ENCODE peak calls at places on chromosomes 11 and 22, in four cellular contexts. One of them, this sample, is unnamed.

GRCh38 chr11:47257518-47258316 is at the start of gene NR1H3:
- DNase-seq in GM12878: no peak
- DNase-seq in SK-N-SH: peak; percentile 79
- DNase-seq in H1: peak; percentile 78
- DNase-seq in this sample: peak; percentile 77

GRCh38 chr11:93525601-93526000 is 17.6 kb downstream of the SMCO4 start:
- DNase-seq in GM12878: no peak
- DNase-seq in SK-N-SH: no peak
- DNase-seq in H1: no peak
- DNase-seq in this sample: no peak

GRCh38 chr11:8265681-8266241 is 2.1 kb upstream of the LMO1 start:
- DNase-seq in GM12878: no peak
- DNase-seq in SK-N-SH: peak; percentile 81
- DNase-seq in H1: no peak
- DNase-seq in this sample: no peak

GRCh38 chr22:33819743-33820142 is 100.5 kb downstream of the LARGE1 start:
- DNase-seq in GM12878: no peak
- DNase-seq in SK-N-SH: no peak
- DNase-seq in H1: no peak
- DNase-seq in this sample: no peak

GRCh38 chr11:72228844-72229231 is 4.3 kb downstream of the INPPL1 start:
- DNase-seq in GM12878: no peak
- DNase-seq in SK-N-SH: no peak
- DNase-seq in H1: no peak
- DNase-seq in this sample: no peak

GRCh38 chr22:42116848-42117424 is 13.7 kb downstream of the CYP2D6 start:
- DNase-seq in GM12878: no peak
- DNase-seq in SK-N-SH: no peak
- DNase-seq in H1: peak; percentile 70
- DNase-seq in this sample: no peak

GRCh38 chr11:83241291-83241946 is 44.7 kb downstream of the CCDC90B start:
- DNase-seq in GM12878: no peak
- DNase-seq in SK-N-SH: peak; percentile 38
- DNase-seq in H1: peak; percentile 50
- DNase-seq in this sample: peak; percentile 63

GRCh38 chr22:36086170-36086490 is 57.5 kb upstream of the RBFOX2 start:
- DNase-seq in GM12878: no peak
- DNase-seq in SK-N-SH: no peak
- DNase-seq in H1: peak; percentile 59
- DNase-seq in this sample: no peak

GRCh38 chr11:131917634-131918384 is 547.4 kb downstream of the NTM start:
- DNase-seq in GM12878: no peak
- DNase-seq in SK-N-SH: no peak
- DNase-seq in H1: no peak
- DNase-seq in this sample: no peak

GRCh38 chr11:79087957-79088318 is 352.9 kb downstream of the TENM4 start:
- DNase-seq in GM12878: no peak
- DNase-seq in SK-N-SH: peak; percentile 50
- DNase-seq in H1: no peak
- DNase-seq in this sample: no peak

GRCh38 chr11:65776710-65777141 is 4.0 kb downstream of the AP5B1 start:
- DNase-seq in GM12878: no peak
- DNase-seq in SK-N-SH: no peak
- DNase-seq in H1: no peak
- DNase-seq in this sample: no peak

GRCh38 chr11:11810764-11811726 is 30.7 kb upstream of the USP47 start:
- DNase-seq in GM12878: no peak
- DNase-seq in SK-N-SH: no peak
- DNase-seq in H1: peak; percentile 84
- DNase-seq in this sample: no peak

GRCh38 chr11:33970984-33971466 is 79.1 kb upstream of the LMO2 start:
- DNase-seq in GM12878: no peak
- DNase-seq in SK-N-SH: peak; percentile 66
- DNase-seq in H1: peak; percentile 53
- DNase-seq in this sample: peak; percentile 46

GRCh38 chr11:76551400-76551799 is 106.6 kb downstream of the EMSY start:
- DNase-seq in GM12878: no peak
- DNase-seq in SK-N-SH: no peak
- DNase-seq in H1: no peak
- DNase-seq in this sample: no peak

GRCh38 chr11:126311464-126312291 is 7.8 kb downstream of the DCPS start:
- DNase-seq in GM12878: peak; percentile 60
- DNase-seq in SK-N-SH: no peak
- DNase-seq in H1: no peak
- DNase-seq in this sample: no peak

GRCh38 chr11:111283945-111284481 is 14.3 kb upstream of the POU2AF3 start:
- DNase-seq in GM12878: no peak
- DNase-seq in SK-N-SH: peak; percentile 48
- DNase-seq in H1: no peak
- DNase-seq in this sample: no peak

DNA sequence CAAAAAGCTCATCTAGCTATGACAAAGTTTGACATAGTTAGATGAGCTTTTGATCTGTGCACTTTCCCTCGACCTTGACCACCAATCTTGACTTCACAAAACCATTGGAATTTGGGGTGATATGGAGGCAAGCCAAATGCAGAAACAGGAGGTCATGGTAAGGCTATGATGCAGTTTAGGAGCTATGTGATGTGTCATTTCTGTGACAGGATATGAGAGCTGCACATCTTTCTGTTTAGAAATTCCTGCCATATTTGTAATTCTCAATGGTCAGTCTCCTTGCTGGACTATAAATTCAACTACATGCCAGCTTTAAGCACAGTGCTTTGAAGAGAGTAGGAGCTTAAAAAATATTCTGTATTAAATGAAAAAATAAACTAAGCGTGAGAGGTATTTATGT is 12.9 kb downstream of the OR51B6 start:
- DNase-seq in GM12878: no peak
- DNase-seq in SK-N-SH: no peak
- DNase-seq in H1: no peak
- DNase-seq in this sample: no peak
- TF ChIP-seq TCF12 in GM12878: no peak
- TF ChIP-seq TCF12 in SK-N-SH: peak; percentile 62
- TF ChIP-seq TCF12 in H1: no peak
- TF ChIP-seq TCF12 in this sample: no peak

DNA sequence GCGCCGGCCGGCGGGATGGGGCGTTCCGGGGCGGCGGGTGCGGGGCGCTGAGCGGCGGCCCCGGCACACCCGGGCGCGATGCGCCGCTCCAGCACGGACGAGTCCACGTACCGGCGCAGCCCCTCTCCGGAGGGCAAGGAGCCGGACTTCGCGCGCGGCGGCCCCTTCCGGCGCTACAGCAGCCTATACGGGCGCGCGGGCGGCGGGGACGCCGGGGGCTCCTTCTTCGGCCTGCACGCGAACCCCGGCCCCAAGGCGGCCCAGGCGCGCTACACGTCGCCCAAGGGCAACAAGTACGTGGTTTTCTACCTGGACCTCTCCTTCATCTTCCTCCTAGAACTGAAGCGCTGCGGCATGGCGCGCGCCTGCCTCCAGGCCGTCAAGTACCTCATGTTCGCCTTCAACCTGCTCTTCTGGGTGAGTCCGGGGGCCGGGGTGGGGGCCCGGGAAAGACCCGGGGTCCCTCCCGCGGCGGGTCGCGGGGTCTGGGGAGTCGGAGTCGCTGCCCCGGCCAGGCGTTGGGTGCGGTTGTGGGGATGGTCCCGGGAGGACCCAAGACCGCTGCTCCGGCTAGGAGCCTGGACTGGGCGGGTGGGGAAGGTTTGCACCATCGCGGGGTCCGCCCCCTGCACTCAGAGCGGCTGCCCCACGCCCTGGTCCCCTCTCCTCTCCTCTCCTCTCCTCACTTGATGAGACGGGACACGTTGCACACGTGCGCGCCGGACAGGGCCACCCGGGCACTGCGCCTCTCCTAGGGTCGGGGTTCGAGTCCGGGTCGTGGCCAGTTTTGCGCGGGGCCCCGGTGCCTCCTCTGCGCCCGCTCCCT is 7.5 kb downstream of the TSPAN4 start:
- DNase-seq in GM12878: no peak
- DNase-seq in SK-N-SH: peak; percentile 87
- DNase-seq in H1: no peak
- DNase-seq in this sample: no peak
- TF ChIP-seq TCF12 in GM12878: no peak
- TF ChIP-seq TCF12 in SK-N-SH: no peak
- TF ChIP-seq TCF12 in H1: no peak
- TF ChIP-seq TCF12 in this sample: no peak

GRCh38 chr11:96254854-96255253 is 88.1 kb downstream of the MAML2 start:
- DNase-seq in GM12878: no peak
- DNase-seq in SK-N-SH: no peak
- DNase-seq in H1: no peak
- DNase-seq in this sample: no peak

GRCh38 chr11:96257036-96257435 is 86.0 kb downstream of the MAML2 start:
- DNase-seq in GM12878: no peak
- DNase-seq in SK-N-SH: no peak
- DNase-seq in H1: no peak
- DNase-seq in this sample: no peak

GRCh38 chr11:96256213-96256580 is 86.8 kb downstream of the MAML2 start:
- DNase-seq in GM12878: no peak
- DNase-seq in SK-N-SH: no peak
- DNase-seq in H1: no peak
- DNase-seq in this sample: no peak

GRCh38 chr11:96256604-96257003 is 86.4 kb downstream of the MAML2 start:
- DNase-seq in GM12878: no peak
- DNase-seq in SK-N-SH: no peak
- DNase-seq in H1: no peak
- DNase-seq in this sample: no peak

GRCh38 chr11:96254087-96254486 is 88.9 kb downstream of the MAML2 start:
- DNase-seq in GM12878: peak; percentile 91
- DNase-seq in SK-N-SH: no peak
- DNase-seq in H1: no peak
- DNase-seq in this sample: peak; percentile 52
- TF ChIP-seq TCF12 in GM12878: no peak
- TF ChIP-seq TCF12 in SK-N-SH: no peak
- TF ChIP-seq TCF12 in H1: no peak
- TF ChIP-seq TCF12 in this sample: no peak

GRCh38 chr22:30393322-30393680 is 3.5 kb upstream of the SEC14L2 start:
- DNase-seq in GM12878: no peak
- DNase-seq in SK-N-SH: no peak
- DNase-seq in H1: no peak
- DNase-seq in this sample: no peak

GRCh38 chr22:30390974-30391691 is 3.9 kb upstream of the RNF215 start:
- DNase-seq in GM12878: peak; percentile 51
- DNase-seq in SK-N-SH: peak; percentile 80
- DNase-seq in H1: peak; percentile 71
- DNase-seq in this sample: peak; percentile 85

GRCh38 chr22:30393885-30394284 is 2.9 kb upstream of the SEC14L2 start:
- DNase-seq in GM12878: no peak
- DNase-seq in SK-N-SH: no peak
- DNase-seq in H1: no peak
- DNase-seq in this sample: no peak

GRCh38 chr22:30396871-30397655 is at the start of gene SEC14L2:
- DNase-seq in GM12878: no peak
- DNase-seq in SK-N-SH: peak; percentile 90
- DNase-seq in H1: peak; percentile 83
- DNase-seq in this sample: no peak

DNA sequence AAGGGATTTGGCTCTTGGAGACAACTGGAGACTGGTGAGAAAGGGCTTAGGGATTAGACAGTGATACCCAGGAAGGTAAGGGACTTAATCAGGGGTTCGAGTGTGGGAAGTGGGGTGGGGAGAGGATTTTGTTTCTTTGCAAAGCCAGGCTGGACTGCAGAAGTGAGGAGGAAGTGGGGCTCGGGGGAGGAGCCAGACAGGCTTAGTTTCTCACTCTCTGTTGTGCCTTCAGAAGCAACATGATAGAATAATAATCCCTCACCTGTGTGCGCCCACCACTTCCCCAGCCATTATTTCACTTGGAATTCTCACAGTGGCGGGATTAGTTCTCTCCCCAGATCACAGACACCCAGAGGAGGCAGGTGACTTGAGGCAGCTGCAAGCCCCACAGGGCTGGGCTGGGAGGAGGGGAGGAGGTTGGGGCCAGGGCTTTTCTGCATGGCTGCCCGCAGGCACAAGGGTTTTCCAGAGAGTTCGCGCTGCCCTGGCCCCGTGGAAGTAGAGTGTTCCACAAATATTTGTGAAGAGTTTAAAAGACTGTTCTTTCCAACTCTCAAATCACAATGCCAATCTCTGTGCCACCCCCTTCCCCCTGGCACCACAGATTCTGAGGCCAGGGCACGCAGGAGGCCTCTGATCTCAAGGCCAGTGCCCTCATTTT is 4.0 kb upstream of the SEC14L2 start:
- DNase-seq in GM12878: no peak
- DNase-seq in SK-N-SH: no peak
- DNase-seq in H1: no peak
- DNase-seq in this sample: no peak
- TF ChIP-seq TCF12 in GM12878: peak; percentile 25
- TF ChIP-seq TCF12 in SK-N-SH: no peak
- TF ChIP-seq TCF12 in H1: no peak
- TF ChIP-seq TCF12 in this sample: no peak

GRCh38 chr22:45889539-45890350 is 87.2 kb downstream of the WNT7B start:
- DNase-seq in GM12878: no peak
- DNase-seq in SK-N-SH: no peak
- DNase-seq in H1: no peak
- DNase-seq in this sample: no peak
- TF ChIP-seq TCF12 in GM12878: no peak
- TF ChIP-seq TCF12 in SK-N-SH: no peak
- TF ChIP-seq TCF12 in H1: no peak
- TF ChIP-seq TCF12 in this sample: no peak

GRCh38 chr11:106271686-106272085 is 194.2 kb downstream of the AASDHPPT start:
- DNase-seq in GM12878: no peak
- DNase-seq in SK-N-SH: no peak
- DNase-seq in H1: no peak
- DNase-seq in this sample: no peak
- TF ChIP-seq TCF12 in GM12878: no peak
- TF ChIP-seq TCF12 in SK-N-SH: peak; percentile 14
- TF ChIP-seq TCF12 in H1: no peak
- TF ChIP-seq TCF12 in this sample: no peak

GRCh38 chr11:14380947-14381555 is 22.1 kb upstream of the RRAS2 start:
- DNase-seq in GM12878: no peak
- DNase-seq in SK-N-SH: peak; percentile 92
- DNase-seq in H1: peak; percentile 81
- DNase-seq in this sample: peak; percentile 22
- TF ChIP-seq TCF12 in GM12878: peak; percentile 12
- TF ChIP-seq TCF12 in SK-N-SH: no peak
- TF ChIP-seq TCF12 in H1: no peak
- TF ChIP-seq TCF12 in this sample: no peak

DNA sequence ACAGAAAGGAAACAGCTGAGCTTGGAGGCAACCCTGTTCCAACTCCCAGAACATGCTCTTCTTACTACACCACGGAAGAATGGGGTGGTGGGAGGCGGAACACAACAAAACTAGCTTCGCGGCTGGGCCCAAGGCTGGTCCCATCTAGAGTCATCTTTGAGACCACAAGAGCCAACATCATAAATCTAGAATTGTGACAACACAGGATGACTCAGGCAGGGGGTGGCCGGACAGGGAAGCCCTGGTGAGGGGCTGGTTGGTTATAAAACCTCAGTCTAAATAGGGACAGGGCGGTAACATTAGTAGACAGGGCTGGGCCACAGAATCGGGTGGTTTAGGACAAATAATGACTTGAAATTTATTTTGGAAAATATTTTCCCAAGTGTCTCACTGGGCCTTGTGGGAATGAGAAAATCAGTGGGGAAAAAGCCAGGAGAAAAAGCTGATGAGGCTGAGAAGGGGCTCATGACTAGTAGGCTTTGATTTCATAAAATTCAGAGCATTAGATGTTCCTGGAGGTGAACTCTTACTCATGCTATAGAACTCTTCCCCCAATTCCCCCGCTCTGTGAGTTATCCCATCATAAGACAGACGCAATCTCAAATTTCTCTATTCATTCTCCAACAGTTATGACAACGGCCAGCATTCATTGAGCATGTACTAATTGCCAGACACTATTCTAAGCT is 151.8 kb upstream of the TIMP3 start:
- DNase-seq in GM12878: no peak
- DNase-seq in SK-N-SH: no peak
- DNase-seq in H1: no peak
- DNase-seq in this sample: no peak
- TF ChIP-seq TCF12 in GM12878: no peak
- TF ChIP-seq TCF12 in SK-N-SH: no peak
- TF ChIP-seq TCF12 in H1: no peak
- TF ChIP-seq TCF12 in this sample: no peak